ENCODE peak calls at places on chromosomes 16 and 17, in five cellular contexts. T, Z, R, I and C are unnamed samples.

GRCh38 chr17:81422776-81423697 is 27.8 kb downstream of the BAHCC1 start:
- DNase-seq in Z (peak), R (peak), I (peak), T (peak), C (peak)

GRCh38 chr17:39064374-39064773 is 87.1 kb downstream of the PLXDC1 start:
- DNase-seq in I (peak), T (peak), Z (peak), R (peak), C (peak)

GRCh38 chr17:51371732-51372151 is 111.4 kb downstream of the UTP18 start:
- DNase-seq in Z (peak), I (peak), R (no peak), T (peak), C (peak)

GRCh38 chr16:2498085-2498484 is 15.7 kb upstream of the ATP6V0C start:
- DNase-seq in R (no peak), Z (no peak), T (no peak), I (no peak), C (no peak)

GRCh38 chr16:49725651-49726050 is 130.3 kb downstream of the ZNF423 start:
- DNase-seq in T (no peak), R (no peak), Z (no peak), I (no peak), C (no peak)

GRCh38 chr17:80717661-80718060 is 173.0 kb downstream of the RPTOR start:
- DNase-seq in Z (no peak), I (no peak), T (no peak), R (no peak), C (no peak)

GRCh38 chr16:66515543-66516171 is 34.3 kb downstream of the TK2 start:
- DNase-seq in T (peak), I (peak), R (peak), Z (peak), C (peak)

GRCh38 chr16:87350681-87351319 is 32.8 kb downstream of the FBXO31 start:
- DNase-seq in T (peak), R (no peak), I (peak), Z (no peak), C (peak)

GRCh38 chr16:49969356-49970030 is 55.5 kb upstream of the CNEP1R1 start:
- DNase-seq in I (peak), Z (peak), T (no peak), R (no peak), C (peak)

DNA sequence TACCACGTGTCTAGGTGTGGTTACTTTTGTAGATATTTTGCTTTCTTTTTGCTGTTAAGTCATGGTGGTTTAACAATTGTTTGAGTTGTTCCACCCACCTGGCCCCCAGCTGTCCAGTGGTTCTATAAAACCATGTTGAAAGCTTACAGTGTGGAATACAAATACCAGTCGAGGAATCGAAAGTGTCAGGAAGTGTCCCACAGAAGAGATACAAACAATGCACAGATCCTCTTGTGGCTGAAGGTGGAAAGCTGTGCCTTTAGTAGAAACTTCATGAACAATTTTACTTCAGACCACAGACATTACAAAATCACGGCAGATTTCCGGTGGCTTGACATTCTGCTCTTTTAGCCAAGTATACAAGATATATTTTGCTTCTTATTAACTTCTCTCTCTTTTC is 782.4 kb upstream of the SOX9 start:
- DNase-seq in T (peak), R (no peak), Z (peak), I (peak), C (peak)
- TF ChIP-seq CTCF in T (peak), R (no peak), Z (no peak), I (no peak), C (no peak)

GRCh38 chr17:65184235-65184959 is 47.2 kb downstream of the RGS9 start:
- DNase-seq in R (no peak), T (no peak), I (no peak), Z (no peak), C (no peak)

GRCh38 chr17:65183736-65184135 is 46.6 kb downstream of the RGS9 start:
- DNase-seq in R (no peak), Z (peak), T (peak), I (peak), C (peak)

GRCh38 chr17:65181237-65182061 is 44.3 kb downstream of the RGS9 start:
- DNase-seq in R (no peak), I (no peak), T (no peak), Z (no peak), C (no peak)

GRCh38 chr17:65185060-65185459 is 47.9 kb downstream of the RGS9 start:
- DNase-seq in I (no peak), Z (no peak), R (no peak), T (no peak), C (no peak)

GRCh38 chr17:65182233-65182632 is 45.1 kb downstream of the RGS9 start:
- DNase-seq in I (no peak), T (no peak), R (no peak), Z (no peak), C (no peak)
- TF ChIP-seq CTCF in I (no peak), T (no peak), R (no peak), Z (no peak), C (no peak)

DNA sequence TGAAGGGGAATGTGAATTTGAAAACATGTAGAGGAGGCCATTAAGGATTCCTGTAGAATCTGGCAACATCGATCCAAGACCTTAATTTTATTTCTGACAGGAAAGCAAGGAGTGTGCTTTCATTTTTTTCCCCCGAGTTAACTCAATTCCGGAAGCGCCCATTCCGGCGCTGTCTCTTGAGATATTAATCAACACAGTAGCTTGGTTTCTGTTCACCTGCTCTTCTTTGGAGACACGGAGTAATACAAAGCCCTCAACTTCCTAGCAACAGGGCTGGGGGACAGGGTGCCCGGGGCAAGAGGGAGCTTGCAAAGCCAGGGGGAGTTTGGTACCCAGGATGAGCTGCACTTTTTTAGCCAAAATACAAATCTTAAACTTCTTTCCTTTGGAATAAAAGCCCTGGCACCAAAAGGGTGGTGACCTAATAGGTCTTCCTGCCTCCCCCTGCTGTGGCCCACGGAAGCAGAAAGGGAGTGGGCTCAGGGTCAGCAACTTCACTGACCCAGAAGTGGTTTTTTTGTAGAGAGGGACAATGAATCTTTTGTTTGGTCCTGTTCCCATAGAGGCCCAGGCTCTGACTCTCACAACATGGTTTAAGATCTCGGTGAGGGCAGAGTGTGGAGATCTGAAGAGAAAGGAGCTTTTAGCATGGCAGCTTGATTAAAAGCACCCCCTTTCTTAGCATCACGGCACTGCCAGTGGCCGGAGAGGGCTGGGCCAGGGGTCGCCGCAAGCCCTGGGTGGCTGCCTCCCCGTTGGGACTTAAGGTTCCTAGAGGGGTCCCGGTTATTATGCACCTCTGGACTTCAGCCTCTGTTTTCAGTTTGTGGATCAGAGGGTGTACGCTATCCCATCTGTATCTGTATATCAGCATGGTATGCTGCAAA is 207.3 kb downstream of the CCDC182 start:
- DNase-seq in T (no peak), Z (peak), I (peak), R (no peak), C (no peak)
- TF ChIP-seq CTCF in T (no peak), Z (no peak), I (no peak), R (no peak), C (no peak)

GRCh38 chr16:17432902-17433576 is 37.7 kb downstream of the XYLT1 start:
- DNase-seq in R (peak), Z (no peak), I (peak), T (peak), C (peak)

GRCh38 chr16:17434006-17434405 is 36.8 kb downstream of the XYLT1 start:
- DNase-seq in R (no peak), Z (no peak), I (peak), T (peak), C (peak)

GRCh38 chr16:17431012-17431411 is 39.7 kb downstream of the XYLT1 start:
- DNase-seq in R (no peak), T (peak), I (no peak), Z (peak), C (peak)

GRCh38 chr16:17433577-17433960 is 37.2 kb downstream of the XYLT1 start:
- DNase-seq in T (no peak), R (no peak), I (no peak), Z (no peak), C (no peak)

DNA sequence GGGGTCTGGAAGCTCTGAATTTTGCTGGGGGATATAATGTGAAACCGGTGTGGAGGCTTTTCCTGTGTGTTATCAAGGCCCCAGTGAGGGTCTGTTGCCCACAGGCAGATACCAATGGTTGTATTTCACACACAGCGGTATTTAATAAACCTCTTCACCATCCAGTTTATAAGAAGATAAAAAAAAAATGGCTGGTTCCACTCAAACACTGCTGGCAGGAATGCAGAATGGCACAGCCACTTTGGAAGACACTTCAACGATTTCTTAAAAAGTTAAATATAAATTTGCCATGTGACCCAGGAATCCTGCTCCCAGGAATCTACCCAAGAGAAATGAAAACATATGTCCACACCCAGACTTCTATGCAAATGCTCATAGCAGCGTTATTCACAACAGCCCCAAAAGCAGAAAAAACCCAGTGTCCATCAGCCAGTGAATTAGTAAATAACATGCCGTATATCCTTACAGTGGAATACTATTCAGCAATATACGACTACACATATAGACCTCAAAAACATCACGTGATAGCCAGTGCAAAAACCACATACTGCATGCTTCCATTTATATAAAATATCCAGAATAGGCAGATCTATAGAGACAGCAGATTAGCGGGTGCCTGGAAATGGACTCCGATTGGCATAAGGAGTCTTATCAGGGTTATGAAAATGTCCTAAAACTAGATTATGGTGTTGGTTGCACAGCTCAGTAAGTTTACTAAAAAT is 38.7 kb downstream of the XYLT1 start:
- DNase-seq in T (peak), R (no peak), I (no peak), Z (no peak), C (no peak)
- TF ChIP-seq CTCF in T (peak), R (no peak), I (no peak), Z (no peak), C (peak)

GRCh38 chr17:42554250-42555121 is 1.8 kb downstream of the HSD17B1 start:
- DNase-seq in R (peak), Z (peak), T (peak), I (peak), C (peak)
- TF ChIP-seq CTCF in R (no peak), Z (no peak), T (no peak), I (no peak), C (no peak)

GRCh38 chr17:45316271-45317112 is at the start of gene MAP3K14:
- DNase-seq in Z (peak), T (peak), I (peak), R (peak), C (peak)
- TF ChIP-seq CTCF in Z (peak), T (peak), I (no peak), R (peak), C (no peak)